ENCODE peak calls at places on chromosomes 4 and X, in four cellular contexts. One of them, this sample, is unnamed.

GRCh38 chr4:152099061-152099425 is 338.2 kb upstream of the GATB start:
- DNase-seq in uterus: no peak
- DNase-seq in fibroblast of pulmonary artery: no peak
- DNase-seq in endothelial cell: no peak
- DNase-seq in this sample: no peak

GRCh38 chr4:151721466-151721865 is 39.3 kb downstream of the GATB start:
- DNase-seq in uterus: no peak
- DNase-seq in fibroblast of pulmonary artery: no peak
- DNase-seq in endothelial cell: no peak
- DNase-seq in this sample: no peak

GRCh38 chr4:24322517-24322916 is 261.8 kb downstream of the DHX15 start:
- DNase-seq in uterus: no peak
- DNase-seq in fibroblast of pulmonary artery: no peak
- DNase-seq in endothelial cell: no peak
- DNase-seq in this sample: no peak

GRCh38 chr4:835148-836002 is 9.4 kb upstream of the CPLX1 start:
- DNase-seq in uterus: no peak
- DNase-seq in fibroblast of pulmonary artery: no peak
- DNase-seq in endothelial cell: no peak
- DNase-seq in this sample: no peak

GRCh38 chrX:7146026-7146702 is 1.3 kb upstream of the STS start:
- DNase-seq in uterus: no peak
- DNase-seq in fibroblast of pulmonary artery: no peak
- DNase-seq in endothelial cell: no peak
- DNase-seq in this sample: peak; percentile 28

GRCh38 chrX:130401415-130402210 is at the start of gene RBMX2:
- DNase-seq in uterus: peak; percentile 64
- DNase-seq in fibroblast of pulmonary artery: peak; percentile 72
- DNase-seq in endothelial cell: peak; percentile 66
- DNase-seq in this sample: peak; percentile 71

GRCh38 chrX:31228909-31229308 is 157.1 kb upstream of the FTHL17 start:
- DNase-seq in uterus: no peak
- DNase-seq in fibroblast of pulmonary artery: no peak
- DNase-seq in endothelial cell: no peak
- DNase-seq in this sample: peak; percentile 72

GRCh38 chrX:54695231-54695630 is 102.8 kb downstream of the ITIH6 start:
- DNase-seq in uterus: no peak
- DNase-seq in fibroblast of pulmonary artery: peak; percentile 17
- DNase-seq in endothelial cell: no peak
- DNase-seq in this sample: peak; percentile 12

GRCh38 chr4:52919451-52919850 is 57.3 kb downstream of the RASL11B start:
- DNase-seq in uterus: no peak
- DNase-seq in fibroblast of pulmonary artery: no peak
- DNase-seq in endothelial cell: no peak
- DNase-seq in this sample: no peak

GRCh38 chr4:139229534-139230039 is 50.4 kb downstream of the MGARP start:
- DNase-seq in uterus: no peak
- DNase-seq in fibroblast of pulmonary artery: peak; percentile 77
- DNase-seq in endothelial cell: no peak
- DNase-seq in this sample: peak; percentile 73

GRCh38 chr4:102469806-102470205 is 31.4 kb upstream of the NFKB1 start:
- DNase-seq in uterus: no peak
- DNase-seq in fibroblast of pulmonary artery: no peak
- DNase-seq in endothelial cell: no peak
- DNase-seq in this sample: no peak

GRCh38 chr4:87853108-87853507 is 20.3 kb downstream of the MEPE start:
- DNase-seq in uterus: no peak
- DNase-seq in fibroblast of pulmonary artery: peak; percentile 78
- DNase-seq in endothelial cell: no peak
- DNase-seq in this sample: peak; percentile 65

GRCh38 chr4:186201535-186202230 is 10.3 kb downstream of the CYP4V2 start:
- DNase-seq in uterus: no peak
- DNase-seq in fibroblast of pulmonary artery: peak; percentile 57
- DNase-seq in endothelial cell: peak; percentile 46
- DNase-seq in this sample: peak; percentile 47

GRCh38 chrX:25968920-25969319 is 169.2 kb upstream of the MAGEB18 start:
- DNase-seq in uterus: no peak
- DNase-seq in fibroblast of pulmonary artery: peak; percentile 49
- DNase-seq in endothelial cell: peak; percentile 52
- DNase-seq in this sample: no peak

GRCh38 chr4:72326692-72327632 is 242.1 kb downstream of the ADAMTS3 start:
- DNase-seq in uterus: no peak
- DNase-seq in fibroblast of pulmonary artery: peak; percentile 66
- DNase-seq in endothelial cell: no peak
- DNase-seq in this sample: peak; percentile 36

GRCh38 chrX:68163446-68163845 is 269.8 kb downstream of the OPHN1 start:
- DNase-seq in uterus: no peak
- DNase-seq in fibroblast of pulmonary artery: peak; percentile 63
- DNase-seq in endothelial cell: no peak
- DNase-seq in this sample: no peak

GRCh38 chr4:114466299-114466698 is 132.3 kb upstream of the UGT8 start:
- DNase-seq in uterus: no peak
- DNase-seq in fibroblast of pulmonary artery: no peak
- DNase-seq in endothelial cell: no peak
- DNase-seq in this sample: no peak

GRCh38 chrX:15849555-15849954 is 5.1 kb downstream of the AP1S2 start:
- DNase-seq in uterus: no peak
- DNase-seq in fibroblast of pulmonary artery: peak; percentile 16
- DNase-seq in endothelial cell: no peak
- DNase-seq in this sample: no peak

GRCh38 chr4:175470141-175470540 is 341.9 kb downstream of the GPM6A start:
- DNase-seq in uterus: no peak
- DNase-seq in fibroblast of pulmonary artery: peak; percentile 35
- DNase-seq in endothelial cell: no peak
- DNase-seq in this sample: no peak

GRCh38 chr4:1347410-1347864 is 429 bp downstream of the UVSSA start:
- DNase-seq in uterus: peak; percentile 77
- DNase-seq in fibroblast of pulmonary artery: peak; percentile 88
- DNase-seq in endothelial cell: peak; percentile 75
- DNase-seq in this sample: peak; percentile 84